ENCODE peak calls at places on chromosomes 3 and 15, in four cellular contexts. I is T-cell, G is NCI-H2171, T is globus pallidus. P is an unnamed sample.

GRCh38 chr3:172530101-172530561 is 6.9 kb upstream of the TNFSF10 start:
- DNase-seq in I (no peak), T (no peak), G (no peak), P (no peak)

GRCh38 chr3:194203482-194204035 is 67.6 kb downstream of the HES1 start:
- DNase-seq in T (no peak), G (no peak), I (peak; percentile 29), P (no peak)

GRCh38 chr15:89714775-89715174 is 24.2 kb downstream of the WDR93 start:
- DNase-seq in G (no peak), I (no peak), T (no peak), P (no peak)

GRCh38 chr3:67964596-67964995 is 310.2 kb upstream of the SUCLG2 start:
- DNase-seq in I (no peak), T (no peak), G (no peak), P (no peak)

GRCh38 chr3:180253283-180253682 is 216.5 kb upstream of the PEX5L start:
- DNase-seq in I (no peak), T (no peak), G (no peak), P (no peak)

GRCh38 chr15:85693277-85693676 is 101.4 kb downstream of the KLHL25 start:
- DNase-seq in G (no peak), I (no peak), T (no peak), P (no peak)

GRCh38 chr3:141111364-141112150 is 60.4 kb downstream of the SPSB4 start:
- DNase-seq in G (no peak), T (no peak), I (no peak), P (no peak)

GRCh38 chr15:63233667-63234419 is 43.6 kb upstream of the APH1B start:
- DNase-seq in T (no peak), G (no peak), I (no peak), P (peak; percentile 22)

GRCh38 chr3:30342319-30343060 is 263.9 kb upstream of the TGFBR2 start:
- DNase-seq in T (no peak), G (no peak), I (no peak), P (peak; percentile 89)

GRCh38 chr15:40379374-40379773 is 3.1 kb upstream of the KNSTRN start:
- DNase-seq in I (no peak), G (no peak), T (no peak), P (no peak)

GRCh38 chr3:193997228-193998192 is 138.4 kb upstream of the HES1 start:
- DNase-seq in I (no peak), G (no peak), T (no peak), P (no peak)

GRCh38 chr3:73950781-73951180 is 326.0 kb upstream of the PDZRN3 start:
- DNase-seq in T (no peak), I (no peak), G (no peak), P (no peak)

GRCh38 chr3:192422321-192422997 is 304.9 kb downstream of the FGF12 start:
- DNase-seq in G (no peak), I (no peak), T (no peak), P (peak; percentile 57)

GRCh38 chr15:40338921-40339620 is 1.7 kb downstream of the CCDC9B start:
- DNase-seq in G (no peak), I (no peak), T (peak; percentile 90), P (peak; percentile 96)

GRCh38 chr15:61115241-61115640 is 113.9 kb downstream of the RORA start:
- DNase-seq in G (no peak), T (no peak), I (no peak), P (peak; percentile 59)

GRCh38 chr3:37375184-37376120 is 201.1 kb upstream of the LRRFIP2 start:
- DNase-seq in I (no peak), T (no peak), G (no peak), P (no peak)

GRCh38 chr15:42034628-42035177 is 13.9 kb upstream of the PLA2G4E start:
- DNase-seq in T (no peak), I (no peak), G (no peak), P (no peak)

GRCh38 chr15:76321602-76322001 is 10.3 kb upstream of the ETFA start:
- DNase-seq in G (no peak), T (no peak), I (no peak), P (no peak)

GRCh38 chr15:76983588-76984379 is 11.1 kb upstream of the PSTPIP1 start:
- DNase-seq in I (no peak), T (no peak), G (no peak), P (no peak)

GRCh38 chr15:71203573-71204444 is 88.5 kb downstream of the THSD4 start:
- DNase-seq in G (no peak), T (no peak), I (no peak), P (no peak)